ENCODE peak calls at places on chromosome 17, in four cellular contexts. One of them, this sample, is unnamed.
A peak's percentile ranks its signal among the peaks of the same experiment; 100 is the strongest.

GRCh38 chr17:14593956-14594355 is 293.1 kb downstream of the HS3ST3B1 start:
- DNase-seq in SW 1271: no peak
- DNase-seq in amygdala: no peak
- DNase-seq in AG09309: no peak
- DNase-seq in this sample: no peak

GRCh38 chr17:80663783-80664206 is 119.2 kb downstream of the RPTOR start:
- DNase-seq in SW 1271: no peak
- DNase-seq in amygdala: no peak
- DNase-seq in AG09309: no peak
- DNase-seq in this sample: no peak

GRCh38 chr17:72771734-72772133 is 320.8 kb downstream of the SLC39A11 start:
- DNase-seq in SW 1271: no peak
- DNase-seq in amygdala: no peak
- DNase-seq in AG09309: no peak
- DNase-seq in this sample: no peak

GRCh38 chr17:50035421-50035879 is 20.5 kb upstream of the ITGA3 start:
- DNase-seq in SW 1271: no peak
- DNase-seq in amygdala: no peak
- DNase-seq in AG09309: no peak
- DNase-seq in this sample: no peak

GRCh38 chr17:50046667-50047066 is 9.2 kb upstream of the ITGA3 start:
- DNase-seq in SW 1271: no peak
- DNase-seq in amygdala: no peak
- DNase-seq in AG09309: no peak
- DNase-seq in this sample: no peak

GRCh38 chr17:37107406-37108083 is 158.8 kb downstream of the AATF start:
- DNase-seq in SW 1271: no peak
- DNase-seq in amygdala: no peak
- DNase-seq in AG09309: no peak
- DNase-seq in this sample: no peak

GRCh38 chr17:951388-952132 is 28.0 kb downstream of the NXN start:
- DNase-seq in SW 1271: peak; percentile 36
- DNase-seq in amygdala: no peak
- DNase-seq in AG09309: no peak
- DNase-seq in this sample: no peak

GRCh38 chr17:61431594-61432311 is 20.5 kb upstream of the TBX4 start:
- DNase-seq in SW 1271: no peak
- DNase-seq in amygdala: no peak
- DNase-seq in AG09309: no peak
- DNase-seq in this sample: no peak

GRCh38 chr17:67400193-67400592 is 23.1 kb downstream of the PITPNC1 start:
- DNase-seq in SW 1271: no peak
- DNase-seq in amygdala: no peak
- DNase-seq in AG09309: no peak
- DNase-seq in this sample: no peak

GRCh38 chr17:9002610-9003354 is 18.5 kb upstream of the NTN1 start:
- DNase-seq in SW 1271: no peak
- DNase-seq in amygdala: no peak
- DNase-seq in AG09309: no peak
- DNase-seq in this sample: no peak

GRCh38 chr17:36674278-36674650 is 72.9 kb downstream of the MRM1 start:
- DNase-seq in SW 1271: no peak
- DNase-seq in amygdala: no peak
- DNase-seq in AG09309: no peak
- DNase-seq in this sample: no peak

This sample was measured in non-pigmented ciliary epithelial cell.